ENCODE peak calls at places on chromosomes 7 and 10, in four cellular contexts. One of them, this sample, is unnamed.

GRCh38 chr7:13989944-13990295 is 454 bp upstream of the ETV1 start:
- DNase-seq in neuronal stem cell: no peak
- DNase-seq in mesenchymal stem cell: no peak
- DNase-seq in IMR-90: no peak
- DNase-seq in this sample: no peak

GRCh38 chr10:30973737-30974136 is 57.9 kb downstream of the ZNF438 start:
- DNase-seq in IMR-90: no peak
- DNase-seq in mesenchymal stem cell: no peak
- DNase-seq in neuronal stem cell: no peak
- DNase-seq in this sample: no peak

GRCh38 chr10:129021597-129022304 is 445.3 kb upstream of the MGMT start:
- DNase-seq in IMR-90: no peak
- DNase-seq in neuronal stem cell: peak
- DNase-seq in mesenchymal stem cell: peak
- DNase-seq in this sample: peak

GRCh38 chr10:34570887-34571286 is 244.2 kb downstream of the PARD3 start:
- DNase-seq in mesenchymal stem cell: no peak
- DNase-seq in neuronal stem cell: no peak
- DNase-seq in IMR-90: no peak
- DNase-seq in this sample: no peak

GRCh38 chr7:150367187-150367510 is 1.5 kb upstream of the REPIN1 start:
- DNase-seq in IMR-90: no peak
- DNase-seq in neuronal stem cell: no peak
- DNase-seq in mesenchymal stem cell: no peak
- DNase-seq in this sample: no peak

GRCh38 chr7:155593455-155594162 is 47.2 kb upstream of the CNPY1 start:
- DNase-seq in IMR-90: no peak
- DNase-seq in neuronal stem cell: no peak
- DNase-seq in mesenchymal stem cell: no peak
- DNase-seq in this sample: no peak

GRCh38 chr7:128427289-128427891 is 17.6 kb upstream of the IMPDH1 start:
- DNase-seq in mesenchymal stem cell: peak
- DNase-seq in IMR-90: peak
- DNase-seq in neuronal stem cell: peak
- DNase-seq in this sample: no peak

GRCh38 chr10:15494850-15495249 is 123.8 kb upstream of the FAM171A1 start:
- DNase-seq in neuronal stem cell: no peak
- DNase-seq in IMR-90: no peak
- DNase-seq in mesenchymal stem cell: peak
- DNase-seq in this sample: no peak

GRCh38 chr7:36690514-36691187 is 33.6 kb downstream of the AOAH start:
- DNase-seq in neuronal stem cell: no peak
- DNase-seq in IMR-90: no peak
- DNase-seq in mesenchymal stem cell: no peak
- DNase-seq in this sample: no peak

GRCh38 chr7:14759785-14760184 is 142.8 kb downstream of the DGKB start:
- DNase-seq in neuronal stem cell: no peak
- DNase-seq in IMR-90: no peak
- DNase-seq in mesenchymal stem cell: no peak
- DNase-seq in this sample: no peak

GRCh38 chr10:97479939-97480338 is 18.3 kb downstream of the MMS19 start:
- DNase-seq in neuronal stem cell: peak
- DNase-seq in IMR-90: no peak
- DNase-seq in mesenchymal stem cell: no peak
- DNase-seq in this sample: peak

GRCh38 chr10:24456319-24456718 is 247.4 kb downstream of the KIAA1217 start:
- DNase-seq in IMR-90: peak
- DNase-seq in neuronal stem cell: no peak
- DNase-seq in mesenchymal stem cell: peak
- DNase-seq in this sample: no peak

GRCh38 chr7:491292-491957 is 28.2 kb downstream of the PDGFA start:
- DNase-seq in mesenchymal stem cell: no peak
- DNase-seq in neuronal stem cell: no peak
- DNase-seq in IMR-90: no peak
- DNase-seq in this sample: no peak

GRCh38 chr7:158113321-158114025 is 474.1 kb downstream of the PTPRN2 start:
- DNase-seq in neuronal stem cell: no peak
- DNase-seq in IMR-90: no peak
- DNase-seq in mesenchymal stem cell: no peak
- DNase-seq in this sample: no peak

GRCh38 chr7:99679032-99679399 is 780 bp downstream of the CYP3A5 start:
- DNase-seq in IMR-90: peak
- DNase-seq in mesenchymal stem cell: peak
- DNase-seq in neuronal stem cell: no peak
- DNase-seq in this sample: peak

GRCh38 chr7:129052441-129052840 is 2.5 kb downstream of the TNPO3 start:
- DNase-seq in mesenchymal stem cell: no peak
- DNase-seq in neuronal stem cell: no peak
- DNase-seq in IMR-90: no peak
- DNase-seq in this sample: no peak

GRCh38 chr10:71623098-71623985 is 96.2 kb downstream of the C10orf105 start:
- DNase-seq in mesenchymal stem cell: peak
- DNase-seq in neuronal stem cell: no peak
- DNase-seq in IMR-90: peak
- DNase-seq in this sample: peak
- H4K8ac ChIP-seq in mesenchymal stem cell: no peak
- H4K8ac ChIP-seq in neuronal stem cell: no peak
- H4K8ac ChIP-seq in IMR-90: no peak
- H4K8ac ChIP-seq in this sample: no peak

DNA sequence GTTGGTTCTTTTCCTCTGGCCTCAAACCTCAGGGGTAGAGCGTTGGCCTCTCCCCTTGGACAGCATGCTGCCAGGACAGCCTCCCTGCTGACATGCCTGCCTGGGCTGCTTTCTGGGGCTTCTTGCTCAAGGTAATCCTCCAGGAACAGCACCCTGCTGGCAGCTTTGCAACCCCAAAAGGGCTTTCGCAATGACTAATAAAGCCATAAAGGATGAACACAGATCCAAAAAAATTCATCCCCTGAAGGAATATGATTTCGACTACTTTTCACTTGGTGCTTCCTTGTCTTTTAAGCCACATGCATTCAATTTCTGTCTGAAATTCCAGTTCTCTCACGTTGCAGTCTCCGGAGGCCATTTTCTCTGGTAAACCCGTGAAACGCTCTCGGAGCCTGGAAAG is 15.1 kb upstream of the SH3PXD2A start:
- DNase-seq in IMR-90: peak
- DNase-seq in neuronal stem cell: no peak
- DNase-seq in mesenchymal stem cell: no peak
- DNase-seq in this sample: no peak
- H3K14ac ChIP-seq in IMR-90: no peak
- H3K14ac ChIP-seq in neuronal stem cell: no peak
- H3K14ac ChIP-seq in mesenchymal stem cell: no peak
- H3K14ac ChIP-seq in this sample: no peak

GRCh38 chr10:71191459-71192113 is 20.8 kb upstream of the UNC5B start:
- DNase-seq in mesenchymal stem cell: no peak
- DNase-seq in IMR-90: no peak
- DNase-seq in neuronal stem cell: no peak
- DNase-seq in this sample: peak

GRCh38 chr10:71187600-71187999 is 24.8 kb upstream of the UNC5B start:
- DNase-seq in mesenchymal stem cell: no peak
- DNase-seq in IMR-90: no peak
- DNase-seq in neuronal stem cell: no peak
- DNase-seq in this sample: no peak

GRCh38 chr10:71193516-71193915 is 18.9 kb upstream of the UNC5B start:
- DNase-seq in mesenchymal stem cell: no peak
- DNase-seq in IMR-90: no peak
- DNase-seq in neuronal stem cell: no peak
- DNase-seq in this sample: no peak

GRCh38 chr10:71188201-71188600 is 24.2 kb upstream of the UNC5B start:
- DNase-seq in mesenchymal stem cell: no peak
- DNase-seq in IMR-90: no peak
- DNase-seq in neuronal stem cell: no peak
- DNase-seq in this sample: no peak

GRCh38 chr10:71191019-71191418 is 21.4 kb upstream of the UNC5B start:
- DNase-seq in mesenchymal stem cell: no peak
- DNase-seq in IMR-90: no peak
- DNase-seq in neuronal stem cell: no peak
- DNase-seq in this sample: no peak
- H4K8ac ChIP-seq in mesenchymal stem cell: no peak
- H4K8ac ChIP-seq in IMR-90: no peak
- H4K8ac ChIP-seq in neuronal stem cell: no peak
- H4K8ac ChIP-seq in this sample: no peak

DNA sequence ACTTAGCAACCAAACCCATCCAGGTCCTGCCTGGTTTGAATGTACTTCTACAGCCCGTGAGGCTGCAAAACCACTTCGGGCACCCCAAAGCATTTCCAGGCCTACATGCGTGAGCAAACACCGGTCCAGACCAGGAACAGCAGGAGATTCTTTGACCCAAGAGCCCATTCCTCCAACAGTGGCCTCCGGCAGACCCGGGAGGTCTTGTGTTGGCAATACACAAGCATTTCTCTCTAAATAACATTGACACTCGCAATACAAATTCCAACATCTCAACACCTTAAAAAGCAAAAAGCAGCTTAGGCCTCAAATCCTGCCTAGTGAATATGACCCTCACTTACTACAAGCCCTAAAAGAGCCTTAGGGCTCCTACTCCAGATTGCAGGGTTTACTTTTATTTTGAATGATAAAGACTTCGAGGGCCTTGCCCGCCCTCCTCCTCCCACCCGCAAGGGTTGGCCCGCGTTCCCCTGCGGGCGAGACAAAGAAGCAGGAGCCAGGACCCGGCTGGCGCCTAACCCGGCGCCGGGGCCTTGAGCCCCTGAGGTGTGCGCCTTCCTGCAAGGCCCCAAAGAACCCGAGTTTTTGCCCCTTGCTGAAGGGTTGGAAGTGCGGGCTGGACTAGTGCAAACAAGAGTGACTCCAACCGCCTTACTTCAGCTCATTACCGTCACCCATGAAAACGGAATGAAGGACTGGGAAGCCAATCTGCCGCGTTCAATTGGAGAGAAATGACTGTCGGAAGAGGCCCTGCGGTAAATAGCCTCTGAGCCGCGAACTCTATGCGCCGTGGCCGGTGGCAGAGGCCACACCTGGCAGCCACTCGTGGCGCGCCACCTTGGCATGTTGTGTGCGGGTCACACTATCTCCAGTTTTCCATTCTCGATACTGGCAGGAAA is 3.4 kb upstream of the DLX6 start:
- DNase-seq in mesenchymal stem cell: no peak
- DNase-seq in IMR-90: no peak
- DNase-seq in neuronal stem cell: peak
- DNase-seq in this sample: peak
- H3K14ac ChIP-seq in mesenchymal stem cell: no peak
- H3K14ac ChIP-seq in IMR-90: no peak
- H3K14ac ChIP-seq in neuronal stem cell: no peak
- H3K14ac ChIP-seq in this sample: no peak

This sample was measured in H9.